ENCODE peak calls at places on chromosomes 6 and 20, in six cellular contexts. F is stimulated activated effector memory CD8-positive, alpha-beta T cell treated with anti-CD3 and anti-CD28 coated beads, Interleukin-12 subunit alpha, Interleukin-12 subunit beta, amount 100 ng/mL, for 72 hours; O is NCI-H774; I is OCI-M1; G is endothelial cell; X is midbrain. J is an unnamed sample.

GRCh38 chr6:455006-455585 is 63.5 kb downstream of the IRF4 start:
- DNase-seq in F (peak), O (no peak), I (no peak), G (no peak), X (no peak), J (no peak)

GRCh38 chr20:50710492-50711063 is 19.2 kb upstream of the RIPOR3 start:
- DNase-seq in F (no peak), O (no peak), I (no peak), G (no peak), X (no peak), J (peak)

GRCh38 chr6:24537771-24538385 is 43.1 kb downstream of the ALDH5A1 start:
- DNase-seq in F (no peak), O (no peak), I (no peak), G (no peak), X (no peak), J (no peak)

GRCh38 chr20:51532577-51533191 is 9.8 kb downstream of the NFATC2 start:
- DNase-seq in F (peak), O (no peak), I (no peak), G (no peak), X (peak), J (peak)

GRCh38 chr6:117267766-117268534 is 2.6 kb downstream of the VGLL2 start:
- DNase-seq in F (no peak), O (no peak), I (peak), G (peak), X (no peak), J (no peak)

GRCh38 chr6:109472132-109472995 is 10.7 kb downstream of the ZBTB24 start:
- DNase-seq in F (peak), O (no peak), I (no peak), G (no peak), X (no peak), J (peak)

GRCh38 chr6:161023316-161023715 is 31.7 kb downstream of the MAP3K4 start:
- DNase-seq in F (no peak), O (no peak), I (no peak), G (no peak), X (no peak), J (no peak)

GRCh38 chr6:2275207-2275891 is 29.9 kb upstream of the GMDS start:
- DNase-seq in F (no peak), O (no peak), I (no peak), G (no peak), X (no peak), J (no peak)

GRCh38 chr6:87053312-87053711 is 41.6 kb downstream of the CGA start:
- DNase-seq in F (no peak), O (no peak), I (no peak), G (no peak), X (no peak), J (no peak)

GRCh38 chr6:40899684-40900155 is 139.3 kb downstream of the UNC5CL start:
- DNase-seq in F (no peak), O (no peak), I (no peak), G (no peak), X (no peak), J (no peak)

GRCh38 chr6:139391709-139392108 is 17.3 kb upstream of the CITED2 start:
- DNase-seq in F (no peak), O (no peak), I (no peak), G (no peak), X (no peak), J (no peak)

GRCh38 chr6:148557796-148558457 is 188.9 kb upstream of the UST start:
- DNase-seq in F (no peak), O (no peak), I (peak), G (no peak), X (no peak), J (peak)

GRCh38 chr6:70112686-70113570 is 190.0 kb downstream of the COL9A1 start:
- DNase-seq in F (no peak), O (no peak), I (no peak), G (no peak), X (no peak), J (no peak)

GRCh38 chr6:46044876-46045617 is 29.4 kb upstream of the CLIC5 start:
- DNase-seq in F (no peak), O (no peak), I (peak), G (no peak), X (no peak), J (peak)

GRCh38 chr6:37679539-37680476 is 17.9 kb downstream of the MDGA1 start:
- DNase-seq in F (no peak), O (no peak), I (no peak), G (no peak), X (no peak), J (no peak)

GRCh38 chr20:653110-653589 is at the start of gene SRXN1:
- DNase-seq in F (peak), O (peak), I (peak), G (peak), X (peak), J (peak)

GRCh38 chr6:85669735-85670194 is 27.1 kb upstream of the SYNCRIP start:
- DNase-seq in F (peak), O (no peak), I (no peak), G (no peak), X (no peak), J (peak)

GRCh38 chr20:4593149-4593525 is 128.6 kb upstream of the PRND start:
- DNase-seq in F (peak), O (no peak), I (no peak), G (no peak), X (no peak), J (no peak)

GRCh38 chr6:36560822-36561221 is 13.5 kb upstream of the STK38 start:
- DNase-seq in F (no peak), O (no peak), I (no peak), G (no peak), X (no peak), J (no peak)

GRCh38 chr6:15507746-15508145 is 155.1 kb downstream of the DTNBP1 start:
- DNase-seq in F (no peak), O (no peak), I (no peak), G (no peak), X (no peak), J (no peak)

GRCh38 chr20:48282591-48283228 is 497.4 kb upstream of the SULF2 start:
- DNase-seq in F (no peak), O (no peak), I (no peak), G (no peak), X (no peak), J (no peak)

GRCh38 chr6:29483186-29483585 is 4.6 kb downstream of the MAS1L start:
- DNase-seq in F (no peak), O (no peak), I (no peak), G (no peak), X (no peak), J (no peak)

GRCh38 chr6:133730881-133731280 is 158.0 kb upstream of the TCF21 start:
- DNase-seq in F (no peak), O (no peak), I (no peak), G (no peak), X (no peak), J (no peak)

GRCh38 chr20:841568-842546 is 8.3 kb downstream of the FAM110A start:
- DNase-seq in F (no peak), O (no peak), I (no peak), G (no peak), X (no peak), J (no peak)

GRCh38 chr6:163148781-163149534 is 265.6 kb upstream of the QKI start:
- DNase-seq in F (no peak), O (no peak), I (no peak), G (no peak), X (peak), J (no peak)

GRCh38 chr20:63501818-63502670 is 3.2 kb upstream of the EEF1A2 start:
- DNase-seq in F (no peak), O (peak), I (no peak), G (no peak), X (no peak), J (peak)

GRCh38 chr6:30763618-30764489 is 19.5 kb upstream of the IER3 start:
- DNase-seq in F (no peak), O (peak), I (peak), G (no peak), X (no peak), J (no peak)

GRCh38 chr6:72976389-72976900 is 248.9 kb downstream of the KHDC1L start:
- DNase-seq in F (no peak), O (peak), I (no peak), G (no peak), X (no peak), J (no peak)

GRCh38 chr6:19734061-19734460 is 103.1 kb upstream of the ID4 start:
- DNase-seq in F (no peak), O (no peak), I (no peak), G (no peak), X (no peak), J (no peak)

GRCh38 chr20:14845199-14846160 is 508.1 kb upstream of the FLRT3 start:
- DNase-seq in F (no peak), O (no peak), I (no peak), G (no peak), X (no peak), J (no peak)